ENCODE peak calls at places on chromosomes 13 and 19, in eight cellular contexts. H is GM23338, D is esophagus muscularis mucosa, F is colonic mucosa, E is esophagus squamous epithelium, O is dorsolateral prefrontal cortex, B is A549, Z is neural progenitor cell. L is an unnamed sample.

GRCh38 chr19:4647676-4648644 is 8.6 kb downstream of the TNFAIP8L1 start:
- DNase-seq in Z (no peak), H (peak), D (no peak), F (no peak), E (no peak), O (no peak), B (no peak), L (no peak)

GRCh38 chr13:87206708-87207107 is 464.5 kb upstream of the SLITRK5 start:
- DNase-seq in Z (no peak), O (no peak), F (no peak), B (no peak), E (no peak), H (no peak), D (no peak), L (no peak)

GRCh38 chr13:109783815-109784589 is 2.4 kb downstream of the IRS2 start:
- DNase-seq in O (no peak), H (peak), E (no peak), D (peak), Z (no peak), B (no peak), F (no peak), L (no peak)

GRCh38 chr13:80022146-80022545 is 318.8 kb downstream of the SPRY2 start:
- DNase-seq in H (no peak), E (no peak), O (no peak), B (no peak), Z (no peak), D (no peak), F (no peak), L (no peak)

GRCh38 chr13:31733066-31733465 is 6.3 kb upstream of the RXFP2 start:
- DNase-seq in E (no peak), H (no peak), O (no peak), B (no peak), Z (no peak), D (no peak), F (no peak), L (no peak)

GRCh38 chr13:64928704-64929499 is 2301.2 kb downstream of the PCDH9 start:
- DNase-seq in Z (no peak), E (no peak), O (no peak), B (peak), D (no peak), F (no peak), H (no peak), L (no peak)

GRCh38 chr13:30629527-30629926 is 11.8 kb downstream of the USPL1 start:
- DNase-seq in O (no peak), D (no peak), E (no peak), H (no peak), F (no peak), Z (no peak), B (no peak), L (no peak)

GRCh38 chr13:31846984-31847752 is 107.8 kb downstream of the RXFP2 start:
- DNase-seq in D (no peak), O (no peak), Z (peak), F (peak), E (no peak), H (peak), B (no peak), L (no peak)

GRCh38 chr13:39034085-39034484 is 3.8 kb downstream of the PROSER1 start:
- DNase-seq in F (no peak), D (no peak), B (no peak), O (no peak), H (no peak), E (no peak), Z (no peak), L (no peak)

GRCh38 chr13:24452044-24452443 is 60.5 kb downstream of the PARP4 start:
- DNase-seq in O (no peak), F (no peak), B (no peak), Z (no peak), D (no peak), E (no peak), H (no peak), L (no peak)

GRCh38 chr19:13892885-13893284 is 13.0 kb downstream of the BRME1 start:
- DNase-seq in O (no peak), Z (no peak), D (no peak), H (no peak), B (no peak), E (no peak), F (peak), L (no peak)

GRCh38 chr13:69857188-69857821 is 250.3 kb upstream of the ATXN8OS start:
- DNase-seq in F (no peak), H (peak), O (no peak), B (peak), D (no peak), Z (peak), E (no peak), L (peak)

GRCh38 chr13:114199961-114200672 is 21.1 kb downstream of the CFAP97D2 start:
- DNase-seq in O (no peak), H (peak), D (no peak), E (no peak), F (no peak), Z (no peak), B (no peak), L (no peak)

GRCh38 chr19:54481326-54481930 is 8.3 kb upstream of the CDC42EP5 start:
- DNase-seq in O (no peak), B (peak), Z (peak), H (peak), F (peak), E (no peak), D (no peak), L (no peak)

GRCh38 chr13:85430216-85430615 is 369.0 kb downstream of the SLITRK6 start:
- DNase-seq in O (no peak), D (no peak), E (no peak), F (no peak), B (no peak), Z (no peak), H (no peak), L (no peak)

GRCh38 chr13:41622545-41623429 is 165.4 kb downstream of the RGCC start:
- DNase-seq in E (no peak), D (no peak), H (no peak), O (no peak), F (no peak), Z (no peak), B (no peak), L (no peak)

GRCh38 chr19:2274937-2275535 is 6.9 kb downstream of the PEAK3 start:
- DNase-seq in Z (peak), B (peak), E (no peak), O (peak), D (no peak), F (peak), H (peak), L (no peak)

GRCh38 chr13:80048030-80048429 is 292.9 kb downstream of the SPRY2 start:
- DNase-seq in B (no peak), E (no peak), F (no peak), H (no peak), O (no peak), Z (no peak), D (no peak), L (no peak)

GRCh38 chr13:49110122-49110831 is 109.9 kb upstream of the MLNR start:
- DNase-seq in O (peak), D (peak), H (peak), B (peak), F (peak), E (peak), Z (peak), L (peak)

GRCh38 chr13:49113526-49114286 is 106.4 kb upstream of the MLNR start:
- DNase-seq in B (peak), Z (peak), E (no peak), F (no peak), D (no peak), O (no peak), H (no peak), L (no peak)

GRCh38 chr13:49112782-49113525 is 107.2 kb upstream of the MLNR start:
- DNase-seq in B (no peak), O (no peak), Z (peak), F (no peak), H (peak), D (no peak), E (no peak), L (no peak)

DNA sequence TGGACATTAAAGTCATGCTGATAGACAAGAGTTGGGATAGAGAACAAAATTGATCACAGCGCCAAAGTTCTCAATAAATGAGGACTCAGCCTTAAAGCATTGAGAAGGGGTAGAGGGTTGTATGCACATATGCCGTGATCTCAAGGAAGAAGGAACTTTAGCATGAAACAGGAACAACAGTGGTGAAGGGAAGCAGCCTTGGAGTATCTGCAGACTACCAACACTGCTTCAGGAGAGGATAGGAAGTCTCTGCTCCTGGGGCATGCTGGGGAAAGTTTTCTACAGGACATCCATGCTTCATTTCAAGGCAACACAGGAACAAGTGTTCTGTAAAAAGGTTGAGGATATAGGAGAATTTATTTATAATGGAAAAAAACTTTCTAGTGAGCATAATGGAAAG is 111.9 kb upstream of the MLNR start:
- DNase-seq in F (no peak), H (no peak), Z (no peak), E (no peak), B (no peak), D (no peak), O (no peak), L (no peak)
- H3K4me3 ChIP-seq in F (no peak), H (no peak), Z (no peak), E (no peak), B (no peak), D (no peak), O (no peak), L (no peak)

DNA sequence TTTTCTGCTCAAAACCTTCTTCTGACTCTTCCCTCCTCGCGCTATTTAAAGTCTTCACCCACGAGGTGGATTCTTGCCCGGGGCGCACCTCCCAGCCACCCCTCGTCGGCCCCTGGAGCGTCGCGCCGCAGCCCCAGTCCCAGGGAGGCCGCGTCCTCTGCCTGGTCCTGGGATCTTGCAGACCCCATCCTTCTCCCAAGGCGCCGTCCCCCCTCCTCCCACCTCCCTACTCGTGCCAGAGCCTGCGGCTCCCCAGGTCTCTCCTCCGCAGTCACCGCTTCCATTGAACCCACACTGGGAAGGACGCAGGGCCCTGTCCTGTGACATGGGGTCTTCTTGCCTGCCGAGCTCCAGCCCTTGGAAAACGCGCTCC is 472 bp downstream of the ZNF808 start:
- DNase-seq in Z (peak), B (no peak), H (peak), F (no peak), O (peak), D (no peak), E (no peak), L (no peak)
- H3K27ac ChIP-seq in Z (no peak), B (no peak), H (no peak), F (peak), O (peak), D (peak), E (peak), L (peak)

GRCh38 chr19:50417850-50418185 is 920 bp upstream of the SPIB start:
- DNase-seq in H (no peak), Z (no peak), D (no peak), O (no peak), F (no peak), B (no peak), E (no peak), L (no peak)

GRCh38 chr19:50420127-50420526 is 1.4 kb downstream of the SPIB start:
- DNase-seq in O (no peak), Z (no peak), D (no peak), H (no peak), F (no peak), B (no peak), E (no peak), L (no peak)

GRCh38 chr19:50419580-50420035 is 870 bp downstream of the SPIB start:
- DNase-seq in O (no peak), Z (no peak), F (no peak), B (no peak), D (no peak), E (no peak), H (peak), L (no peak)

GRCh38 chr19:50418186-50419021 is at the start of gene SPIB:
- DNase-seq in H (peak), E (no peak), B (no peak), O (no peak), F (no peak), D (no peak), Z (peak), L (no peak)

DNA sequence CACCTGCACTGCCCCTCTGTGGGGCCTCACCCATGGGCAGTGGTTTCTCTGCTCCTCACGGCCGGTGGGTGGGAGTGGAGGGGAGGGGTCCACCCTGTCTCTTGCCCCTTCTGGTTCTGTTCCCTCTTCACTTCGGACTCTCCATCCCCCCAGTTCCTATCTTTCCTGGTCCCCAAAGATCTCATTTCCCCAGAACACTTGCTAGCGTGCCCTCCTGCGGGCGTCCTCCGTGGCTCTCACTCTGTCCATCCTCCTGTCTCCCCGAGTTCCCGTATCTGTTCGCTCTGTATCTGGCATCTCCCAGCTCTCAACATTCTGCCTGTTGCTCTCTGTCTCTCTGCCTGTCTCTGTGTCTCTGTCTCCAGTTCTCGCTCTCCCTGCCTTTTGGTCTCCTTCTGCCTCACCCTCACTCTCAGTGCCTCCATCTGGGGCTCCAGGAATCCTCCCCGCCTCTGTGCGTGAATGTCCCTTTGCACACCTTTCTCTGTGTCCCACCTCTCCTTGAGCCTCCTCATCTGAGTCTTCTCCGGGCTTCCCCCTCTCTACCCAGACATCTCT is 363 bp downstream of the SPIB start:
- DNase-seq in O (no peak), E (no peak), Z (no peak), H (peak), F (no peak), D (no peak), B (no peak), L (no peak)
- H3K4me3 ChIP-seq in O (no peak), E (no peak), Z (peak), H (peak), F (peak), D (no peak), B (no peak), L (no peak)

DNA sequence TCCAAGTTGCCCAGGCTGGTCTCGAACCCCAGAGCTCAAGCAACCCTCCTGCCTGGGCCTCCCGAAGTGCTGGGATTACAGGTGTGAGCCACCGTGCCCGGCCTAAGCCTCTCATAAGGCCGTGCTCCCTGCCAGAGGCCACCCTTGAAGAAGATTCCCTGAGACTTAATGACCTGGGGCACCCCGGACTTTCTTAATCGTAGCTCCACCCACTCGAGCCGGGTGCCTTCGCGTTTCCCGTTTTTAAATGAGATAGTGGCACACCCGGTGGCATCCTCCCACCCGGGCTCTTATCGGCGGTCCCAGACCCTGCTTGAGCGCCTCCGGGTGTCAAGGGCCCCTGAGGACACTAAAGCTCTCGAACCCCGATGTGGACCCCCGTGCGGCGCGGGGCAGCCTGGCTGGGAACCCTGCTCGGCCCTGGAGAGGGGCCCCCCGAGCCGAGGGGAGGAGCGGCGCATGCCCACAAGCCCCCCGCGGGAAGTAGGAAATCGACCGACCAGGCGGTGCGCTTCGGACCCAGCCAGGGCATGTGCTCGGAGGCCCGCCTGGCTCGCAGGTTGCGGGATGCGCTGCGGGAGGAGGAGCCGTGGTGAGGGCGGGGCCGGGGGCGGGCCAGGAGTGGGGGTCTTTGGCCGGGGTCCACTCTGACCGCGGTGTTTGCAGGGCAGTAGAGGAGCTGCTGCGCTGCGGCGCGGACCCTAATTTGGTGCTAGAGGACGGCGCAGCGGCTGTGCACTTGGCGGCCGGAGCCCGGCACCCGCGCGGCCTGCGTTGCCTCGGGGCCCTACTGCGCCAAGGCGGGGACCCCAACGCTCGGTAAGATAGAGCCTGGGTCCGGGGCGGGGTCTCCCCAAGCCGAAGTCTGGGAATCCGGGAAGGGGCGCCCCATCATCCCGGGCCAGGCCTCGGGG is at the start of gene ANKLE1:
- DNase-seq in D (no peak), F (no peak), E (no peak), H (peak), O (peak), Z (peak), B (no peak), L (no peak)
- H3K27ac ChIP-seq in D (no peak), F (no peak), E (no peak), H (no peak), O (no peak), Z (no peak), B (peak), L (no peak)

L was measured in SK-N-MC.